ENCODE peak calls at places on chromosomes 1 and 21, in seven cellular contexts. S is HCT116, N is HepG2, Q is A549, Y is WTC11, K is endothelial cell of umbilical vein, J is NB4. W is an unnamed sample.

GRCh38 chr1:202590975-202591411 is 119.3 kb downstream of the SYT2 start:
- DNase-seq in S (no peak), N (no peak), Q (no peak), Y (no peak), K (no peak), J (no peak), W (no peak)

GRCh38 chr21:44763451-44764318 is 37.9 kb downstream of the UBE2G2 start:
- DNase-seq in S (no peak), N (no peak), Q (no peak), Y (no peak), K (no peak), J (no peak), W (no peak)

GRCh38 chr1:241485554-241485992 is 34.0 kb downstream of the FH start:
- DNase-seq in S (peak), N (peak), Q (peak), Y (no peak), K (peak), J (peak), W (peak)

GRCh38 chr1:158794247-158794646 is 13.2 kb upstream of the OR6N2 start:
- DNase-seq in S (no peak), N (no peak), Q (no peak), Y (no peak), K (no peak), J (no peak), W (no peak)

GRCh38 chr1:239892602-239893001 is 199.1 kb upstream of the FMN2 start:
- DNase-seq in S (no peak), N (no peak), Q (no peak), Y (no peak), K (no peak), J (no peak), W (no peak)

GRCh38 chr1:93681095-93681548 is 515 bp downstream of the BCAR3 start:
- DNase-seq in S (no peak), N (no peak), Q (no peak), Y (no peak), K (no peak), J (no peak), W (no peak)

GRCh38 chr1:225191199-225191753 is 236.6 kb downstream of the LBR start:
- DNase-seq in S (no peak), N (no peak), Q (no peak), Y (no peak), K (no peak), J (no peak), W (no peak)

GRCh38 chr1:164184273-164184672 is 374.7 kb upstream of the PBX1 start:
- DNase-seq in S (no peak), N (no peak), Q (no peak), Y (no peak), K (no peak), J (no peak), W (no peak)

GRCh38 chr1:235831148-235831547 is 35.6 kb downstream of the LYST start:
- DNase-seq in S (no peak), N (no peak), Q (peak), Y (no peak), K (no peak), J (peak), W (peak)

GRCh38 chr1:58515794-58516401 is 30.6 kb downstream of the OMA1 start:
- DNase-seq in S (peak), N (peak), Q (peak), Y (no peak), K (peak), J (peak), W (peak)
- TF ChIP-seq MAX in S (peak), N (no peak), Q (no peak), Y (no peak), K (no peak), J (peak), W (no peak)

GRCh38 chr1:226903819-226904710 is 33.6 kb downstream of the PSEN2 start:
- DNase-seq in S (no peak), N (no peak), Q (no peak), Y (no peak), K (no peak), J (no peak), W (no peak)
- TF ChIP-seq MAX in S (no peak), N (no peak), Q (no peak), Y (no peak), K (no peak), J (no peak), W (no peak)

DNA sequence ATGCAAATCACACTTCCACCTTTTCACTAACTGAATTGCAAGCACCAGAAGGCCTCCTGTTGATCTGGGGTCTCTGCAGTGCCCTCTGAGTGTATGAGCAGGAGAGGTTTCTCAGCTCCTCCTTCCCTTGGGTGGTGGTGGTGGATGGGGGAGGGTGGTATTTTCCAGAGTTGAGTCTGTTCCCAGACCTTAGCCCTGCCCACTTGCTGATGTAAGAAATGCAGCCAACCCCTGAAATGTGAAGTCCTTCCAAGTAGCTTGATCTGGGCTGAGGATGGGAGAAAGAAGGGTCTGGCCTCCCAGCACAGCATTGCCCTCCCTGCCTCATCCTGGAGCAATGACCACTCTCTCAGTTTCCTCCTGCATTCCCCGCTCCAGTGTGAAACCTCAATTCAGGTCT is 6.3 kb upstream of the FOXD2 start:
- DNase-seq in S (no peak), N (no peak), Q (no peak), Y (peak), K (no peak), J (peak), W (no peak)
- TF ChIP-seq MAX in S (no peak), N (no peak), Q (no peak), Y (no peak), K (no peak), J (no peak), W (no peak)

DNA sequence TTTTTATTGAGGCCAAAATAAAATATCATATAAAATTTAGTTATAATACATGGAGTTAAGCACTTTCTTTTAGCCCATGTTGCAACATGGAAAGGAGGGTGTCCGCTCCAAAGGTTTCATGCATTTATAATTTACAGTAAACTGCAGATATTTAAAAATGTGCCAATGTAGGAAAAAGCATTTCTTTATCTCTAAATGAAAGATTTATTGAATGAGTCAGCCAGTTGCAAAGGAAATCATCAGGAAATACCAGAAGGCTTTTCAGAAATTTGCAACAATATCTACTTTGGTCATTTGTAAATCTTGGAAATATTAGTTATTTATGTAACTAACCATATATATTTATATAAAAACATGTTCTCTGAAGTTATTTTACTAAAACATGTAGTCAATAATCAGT is 12.1 kb downstream of the ATP6V1G3 start:
- DNase-seq in S (no peak), N (no peak), Q (no peak), Y (no peak), K (peak), J (no peak), W (no peak)
- TF ChIP-seq MAX in S (no peak), N (no peak), Q (no peak), Y (no peak), K (no peak), J (no peak), W (no peak)

GRCh38 chr1:38131024-38131585 is 84.5 kb upstream of the POU3F1 start:
- DNase-seq in S (no peak), N (peak), Q (no peak), Y (no peak), K (no peak), J (no peak), W (no peak)

GRCh38 chr1:38134294-38134755 is 87.7 kb upstream of the POU3F1 start:
- DNase-seq in S (no peak), N (no peak), Q (no peak), Y (no peak), K (no peak), J (no peak), W (no peak)

GRCh38 chr1:38133781-38134180 is 87.2 kb upstream of the POU3F1 start:
- DNase-seq in S (no peak), N (no peak), Q (no peak), Y (no peak), K (no peak), J (no peak), W (no peak)

GRCh38 chr1:38133304-38133703 is 86.7 kb upstream of the POU3F1 start:
- DNase-seq in S (no peak), N (no peak), Q (no peak), Y (no peak), K (no peak), J (no peak), W (no peak)

DNA sequence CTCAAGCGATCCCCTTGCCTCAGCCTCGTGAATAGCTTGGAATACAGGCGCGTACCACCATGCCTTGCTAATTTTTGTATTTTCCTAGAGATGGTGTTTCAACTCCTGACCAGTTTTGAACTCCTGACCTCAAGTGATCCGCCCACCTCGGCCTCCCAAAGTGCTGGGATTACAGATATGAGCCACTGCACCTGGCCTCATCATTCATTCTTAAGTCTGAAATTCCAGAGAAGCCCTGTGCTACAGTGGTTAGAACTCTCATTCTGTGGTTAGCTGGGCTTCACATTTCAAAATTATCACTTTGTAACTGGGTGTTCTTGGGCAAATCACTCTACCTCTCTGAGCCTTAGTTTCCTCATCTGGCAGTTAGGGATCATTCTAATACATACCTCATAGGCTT is 86.1 kb upstream of the POU3F1 start:
- DNase-seq in S (no peak), N (no peak), Q (no peak), Y (no peak), K (no peak), J (no peak), W (no peak)
- TF ChIP-seq MAX in S (no peak), N (no peak), Q (no peak), Y (no peak), K (no peak), J (no peak), W (no peak)

GRCh38 chr1:938088-938683 is 14.5 kb downstream of the SAMD11 start:
- DNase-seq in S (no peak), N (peak), Q (peak), Y (no peak), K (no peak), J (no peak), W (no peak)

GRCh38 chr1:938711-939504 is 15.2 kb downstream of the SAMD11 start:
- DNase-seq in S (no peak), N (no peak), Q (peak), Y (peak), K (no peak), J (peak), W (no peak)

GRCh38 chr1:941027-941587 is 17.4 kb downstream of the SAMD11 start:
- DNase-seq in S (no peak), N (no peak), Q (no peak), Y (no peak), K (no peak), J (no peak), W (no peak)

GRCh38 chr1:940121-941026 is 16.7 kb downstream of the SAMD11 start:
- DNase-seq in S (no peak), N (peak), Q (peak), Y (no peak), K (peak), J (peak), W (no peak)

DNA sequence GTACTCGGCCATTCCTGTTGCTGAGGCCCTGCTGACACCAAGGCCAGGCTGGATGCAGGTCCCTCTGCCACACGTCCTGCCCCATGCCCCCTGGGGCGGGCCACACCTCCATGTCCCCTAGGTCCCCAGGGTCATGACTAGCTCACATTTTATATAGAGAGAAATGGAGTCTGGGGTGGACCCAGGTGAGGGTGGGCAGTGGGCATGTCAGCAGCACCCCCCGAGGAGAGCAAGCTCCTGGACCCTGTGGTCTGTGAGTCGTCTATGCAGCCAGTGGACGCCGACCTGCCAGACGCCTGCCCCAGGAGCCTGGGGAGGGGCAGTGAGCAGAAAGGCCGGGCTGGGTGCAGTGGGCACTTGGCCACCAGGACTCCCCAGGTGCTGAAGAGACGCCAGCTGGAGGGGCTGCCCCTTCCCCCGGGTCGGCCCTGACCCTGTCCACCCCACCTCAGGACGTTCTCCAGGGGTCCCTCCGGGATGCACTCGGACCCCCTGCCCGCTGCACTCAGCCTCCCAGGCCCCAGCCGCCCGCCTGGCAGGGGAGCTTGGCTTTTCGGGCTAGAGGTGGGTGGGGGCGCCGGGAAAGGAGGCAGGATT is 15.9 kb downstream of the SAMD11 start:
- DNase-seq in S (no peak), N (no peak), Q (no peak), Y (no peak), K (no peak), J (no peak), W (no peak)
- TF ChIP-seq MAX in S (no peak), N (no peak), Q (no peak), Y (no peak), K (no peak), J (no peak), W (no peak)

DNA sequence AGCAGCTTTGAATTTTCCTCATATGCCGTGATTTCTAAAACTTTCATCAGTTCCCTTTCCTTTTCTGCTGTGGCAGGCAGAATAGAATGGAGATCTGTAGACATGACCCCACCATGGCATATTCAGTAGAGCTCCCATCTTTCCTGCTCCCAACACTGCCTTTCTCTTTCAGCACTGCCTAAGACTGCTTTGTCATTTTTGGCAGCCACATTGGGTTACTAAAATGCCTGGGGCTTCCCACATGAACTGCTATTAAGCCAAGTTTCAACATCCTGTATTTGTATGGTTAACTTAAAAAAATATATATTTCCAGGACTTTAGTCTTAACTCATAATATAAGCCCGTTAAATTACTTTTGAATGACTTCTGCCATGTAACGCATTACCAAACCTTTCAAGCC is 60.9 kb downstream of the TBX19 start:
- DNase-seq in S (no peak), N (no peak), Q (no peak), Y (no peak), K (no peak), J (no peak), W (no peak)
- TF ChIP-seq MAX in S (no peak), N (no peak), Q (no peak), Y (no peak), K (no peak), J (no peak), W (no peak)

DNA sequence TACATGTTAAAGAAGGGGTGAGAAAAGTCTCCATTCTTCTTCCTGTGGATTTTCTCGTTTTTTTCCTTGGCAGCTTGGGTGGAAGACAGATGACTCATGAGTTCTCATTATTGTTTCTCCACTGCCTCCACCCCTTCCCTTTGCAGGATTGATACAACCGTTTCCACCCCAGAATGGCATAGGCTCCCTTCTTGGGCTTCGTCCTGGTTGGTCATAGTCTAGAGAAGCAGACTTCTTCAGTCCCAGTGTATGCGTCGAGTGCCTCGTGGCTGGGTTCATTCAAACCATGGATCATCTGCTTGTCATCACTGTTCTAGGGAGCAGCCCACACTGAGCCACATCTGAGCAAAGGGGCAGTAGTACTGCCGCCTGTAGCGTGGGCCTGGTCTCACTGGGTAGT is 13.7 kb downstream of the PTGFRN start:
- DNase-seq in S (no peak), N (no peak), Q (no peak), Y (no peak), K (peak), J (no peak), W (no peak)
- TF ChIP-seq MAX in S (no peak), N (no peak), Q (no peak), Y (no peak), K (no peak), J (no peak), W (no peak)

GRCh38 chr1:160950657-160951056 is 4.0 kb downstream of the ITLN2 start:
- DNase-seq in S (no peak), N (no peak), Q (no peak), Y (no peak), K (no peak), J (no peak), W (no peak)

GRCh38 chr1:160951443-160952128 is 3.0 kb downstream of the ITLN2 start:
- DNase-seq in S (peak), N (peak), Q (peak), Y (peak), K (peak), J (peak), W (peak)

GRCh38 chr1:160952129-160952510 is 2.5 kb downstream of the ITLN2 start:
- DNase-seq in S (no peak), N (no peak), Q (no peak), Y (no peak), K (no peak), J (no peak), W (no peak)

GRCh38 chr1:160954158-160955104 is at the start of gene ITLN2:
- DNase-seq in S (peak), N (peak), Q (peak), Y (peak), K (no peak), J (peak), W (peak)

DNA sequence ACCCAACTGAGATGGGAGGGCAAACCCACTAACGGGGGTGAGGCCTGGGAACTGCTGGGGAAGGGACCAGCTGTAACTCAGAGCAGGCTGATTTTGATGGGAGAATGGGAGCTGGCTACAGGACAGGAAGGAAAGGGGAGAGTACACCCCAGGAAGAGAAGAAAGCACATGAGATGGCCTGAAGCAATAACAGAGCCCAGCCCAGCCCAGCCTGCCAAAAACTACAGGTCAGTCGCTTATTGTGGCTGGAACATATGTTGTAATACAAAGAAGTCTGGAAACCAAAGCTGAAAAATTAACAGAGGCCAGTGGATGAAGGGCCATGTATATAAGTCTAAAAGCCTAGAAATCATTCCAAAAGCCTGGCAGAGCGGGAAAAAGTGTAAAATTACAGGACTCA is 1.6 kb downstream of the ITLN2 start:
- DNase-seq in S (no peak), N (no peak), Q (no peak), Y (no peak), K (peak), J (no peak), W (no peak)
- TF ChIP-seq MAX in S (no peak), N (no peak), Q (no peak), Y (no peak), K (no peak), J (no peak), W (no peak)

W was measured in GM12878.